ENCODE peak calls at places on chromosomes 3 and 15, in seven cellular contexts. One of them, this sample, is unnamed.

GRCh38 chr3:32820430-32820829 is 2.6 kb downstream of the TRIM71 start:
- DNase-seq in nephron progenitor cell: no peak
- DNase-seq in activated CD8-positive, alpha-beta memory T cell treated with anti-CD3 and anti-CD28 coated beads for 1 hour: no peak
- DNase-seq in stimulated activated CD4-positive, alpha-beta T cell treated with anti-CD3 and anti-CD28 coated beads, TNF-alpha, amount 100 ng/mL, for 24 hours: no peak
- DNase-seq in pancreas: no peak
- DNase-seq in cardiac fibroblast: no peak
- DNase-seq in omental fat pad: no peak
- DNase-seq in this sample: no peak

GRCh38 chr3:72745146-72745976 is 102.9 kb downstream of the SHQ1 start:
- DNase-seq in pancreas: no peak
- DNase-seq in activated CD8-positive, alpha-beta memory T cell treated with anti-CD3 and anti-CD28 coated beads for 1 hour: no peak
- DNase-seq in stimulated activated CD4-positive, alpha-beta T cell treated with anti-CD3 and anti-CD28 coated beads, TNF-alpha, amount 100 ng/mL, for 24 hours: no peak
- DNase-seq in cardiac fibroblast: no peak
- DNase-seq in nephron progenitor cell: no peak
- DNase-seq in omental fat pad: no peak
- DNase-seq in this sample: peak; percentile 13

GRCh38 chr3:10373686-10374261 is 52.9 kb upstream of the SEC13 start:
- DNase-seq in pancreas: no peak
- DNase-seq in nephron progenitor cell: no peak
- DNase-seq in stimulated activated CD4-positive, alpha-beta T cell treated with anti-CD3 and anti-CD28 coated beads, TNF-alpha, amount 100 ng/mL, for 24 hours: no peak
- DNase-seq in activated CD8-positive, alpha-beta memory T cell treated with anti-CD3 and anti-CD28 coated beads for 1 hour: no peak
- DNase-seq in cardiac fibroblast: peak; percentile 68
- DNase-seq in omental fat pad: no peak
- DNase-seq in this sample: no peak

GRCh38 chr3:108131105-108131794 is 40.4 kb upstream of the CD47 start:
- DNase-seq in pancreas: no peak
- DNase-seq in stimulated activated CD4-positive, alpha-beta T cell treated with anti-CD3 and anti-CD28 coated beads, TNF-alpha, amount 100 ng/mL, for 24 hours: no peak
- DNase-seq in activated CD8-positive, alpha-beta memory T cell treated with anti-CD3 and anti-CD28 coated beads for 1 hour: no peak
- DNase-seq in nephron progenitor cell: no peak
- DNase-seq in cardiac fibroblast: peak; percentile 94
- DNase-seq in omental fat pad: no peak
- DNase-seq in this sample: no peak

GRCh38 chr3:136675150-136675858 is 76.9 kb downstream of the STAG1 start:
- DNase-seq in activated CD8-positive, alpha-beta memory T cell treated with anti-CD3 and anti-CD28 coated beads for 1 hour: no peak
- DNase-seq in cardiac fibroblast: no peak
- DNase-seq in nephron progenitor cell: no peak
- DNase-seq in stimulated activated CD4-positive, alpha-beta T cell treated with anti-CD3 and anti-CD28 coated beads, TNF-alpha, amount 100 ng/mL, for 24 hours: no peak
- DNase-seq in pancreas: no peak
- DNase-seq in omental fat pad: no peak
- DNase-seq in this sample: no peak

GRCh38 chr15:54250351-54250750 is 272.1 kb downstream of the UNC13C start:
- DNase-seq in stimulated activated CD4-positive, alpha-beta T cell treated with anti-CD3 and anti-CD28 coated beads, TNF-alpha, amount 100 ng/mL, for 24 hours: no peak
- DNase-seq in omental fat pad: no peak
- DNase-seq in cardiac fibroblast: no peak
- DNase-seq in nephron progenitor cell: no peak
- DNase-seq in pancreas: no peak
- DNase-seq in activated CD8-positive, alpha-beta memory T cell treated with anti-CD3 and anti-CD28 coated beads for 1 hour: no peak
- DNase-seq in this sample: no peak

GRCh38 chr15:37028609-37029287 is 71.6 kb downstream of the MEIS2 start:
- DNase-seq in omental fat pad: no peak
- DNase-seq in stimulated activated CD4-positive, alpha-beta T cell treated with anti-CD3 and anti-CD28 coated beads, TNF-alpha, amount 100 ng/mL, for 24 hours: no peak
- DNase-seq in nephron progenitor cell: no peak
- DNase-seq in pancreas: no peak
- DNase-seq in cardiac fibroblast: peak; percentile 83
- DNase-seq in activated CD8-positive, alpha-beta memory T cell treated with anti-CD3 and anti-CD28 coated beads for 1 hour: no peak
- DNase-seq in this sample: no peak

GRCh38 chr3:71414189-71414924 is 169.2 kb downstream of the FOXP1 start:
- DNase-seq in stimulated activated CD4-positive, alpha-beta T cell treated with anti-CD3 and anti-CD28 coated beads, TNF-alpha, amount 100 ng/mL, for 24 hours: no peak
- DNase-seq in activated CD8-positive, alpha-beta memory T cell treated with anti-CD3 and anti-CD28 coated beads for 1 hour: no peak
- DNase-seq in pancreas: no peak
- DNase-seq in omental fat pad: no peak
- DNase-seq in cardiac fibroblast: no peak
- DNase-seq in nephron progenitor cell: no peak
- DNase-seq in this sample: no peak

GRCh38 chr15:68652141-68652540 is 73.3 kb downstream of the CORO2B start:
- DNase-seq in pancreas: no peak
- DNase-seq in nephron progenitor cell: no peak
- DNase-seq in stimulated activated CD4-positive, alpha-beta T cell treated with anti-CD3 and anti-CD28 coated beads, TNF-alpha, amount 100 ng/mL, for 24 hours: no peak
- DNase-seq in cardiac fibroblast: no peak
- DNase-seq in omental fat pad: no peak
- DNase-seq in activated CD8-positive, alpha-beta memory T cell treated with anti-CD3 and anti-CD28 coated beads for 1 hour: no peak
- DNase-seq in this sample: peak; percentile 43

GRCh38 chr3:134896696-134897095 is 101.6 kb downstream of the EPHB1 start:
- DNase-seq in activated CD8-positive, alpha-beta memory T cell treated with anti-CD3 and anti-CD28 coated beads for 1 hour: no peak
- DNase-seq in stimulated activated CD4-positive, alpha-beta T cell treated with anti-CD3 and anti-CD28 coated beads, TNF-alpha, amount 100 ng/mL, for 24 hours: no peak
- DNase-seq in pancreas: no peak
- DNase-seq in omental fat pad: no peak
- DNase-seq in nephron progenitor cell: no peak
- DNase-seq in cardiac fibroblast: no peak
- DNase-seq in this sample: no peak

GRCh38 chr15:39454189-39454986 is 126.5 kb upstream of the THBS1 start:
- DNase-seq in cardiac fibroblast: peak; percentile 86
- DNase-seq in activated CD8-positive, alpha-beta memory T cell treated with anti-CD3 and anti-CD28 coated beads for 1 hour: no peak
- DNase-seq in stimulated activated CD4-positive, alpha-beta T cell treated with anti-CD3 and anti-CD28 coated beads, TNF-alpha, amount 100 ng/mL, for 24 hours: no peak
- DNase-seq in nephron progenitor cell: no peak
- DNase-seq in pancreas: no peak
- DNase-seq in omental fat pad: no peak
- DNase-seq in this sample: no peak

GRCh38 chr3:117526485-117527079 is 817.0 kb downstream of the TUSC7 start:
- DNase-seq in cardiac fibroblast: peak; percentile 61
- DNase-seq in omental fat pad: peak; percentile 25
- DNase-seq in pancreas: no peak
- DNase-seq in activated CD8-positive, alpha-beta memory T cell treated with anti-CD3 and anti-CD28 coated beads for 1 hour: no peak
- DNase-seq in stimulated activated CD4-positive, alpha-beta T cell treated with anti-CD3 and anti-CD28 coated beads, TNF-alpha, amount 100 ng/mL, for 24 hours: no peak
- DNase-seq in nephron progenitor cell: no peak
- DNase-seq in this sample: peak; percentile 18

GRCh38 chr3:16741890-16742289 is 136.7 kb upstream of the DAZL start:
- DNase-seq in cardiac fibroblast: peak; percentile 78
- DNase-seq in pancreas: no peak
- DNase-seq in omental fat pad: no peak
- DNase-seq in nephron progenitor cell: no peak
- DNase-seq in activated CD8-positive, alpha-beta memory T cell treated with anti-CD3 and anti-CD28 coated beads for 1 hour: no peak
- DNase-seq in stimulated activated CD4-positive, alpha-beta T cell treated with anti-CD3 and anti-CD28 coated beads, TNF-alpha, amount 100 ng/mL, for 24 hours: peak; percentile 1
- DNase-seq in this sample: no peak

GRCh38 chr15:29124581-29125381 is 144.8 kb downstream of the NSMCE3 start:
- DNase-seq in cardiac fibroblast: peak; percentile 22
- DNase-seq in pancreas: no peak
- DNase-seq in activated CD8-positive, alpha-beta memory T cell treated with anti-CD3 and anti-CD28 coated beads for 1 hour: no peak
- DNase-seq in omental fat pad: no peak
- DNase-seq in nephron progenitor cell: no peak
- DNase-seq in stimulated activated CD4-positive, alpha-beta T cell treated with anti-CD3 and anti-CD28 coated beads, TNF-alpha, amount 100 ng/mL, for 24 hours: no peak
- DNase-seq in this sample: peak; percentile 42